ENCODE peak calls at places on chromosomes 2 and 18, in ten cellular contexts. One of them, this sample, is unnamed.

GRCh38 chr18:24274822-24275221 is 122.8 kb downstream of the OSBPL1A start:
- DNase-seq in NCI-H1930: no peak
- DNase-seq in C1 segment of cervical spinal cord: no peak
- DNase-seq in AG04449: no peak
- DNase-seq in Peyer's patch: no peak
- DNase-seq in fibroblast of lung: no peak
- DNase-seq in GM23248: no peak
- DNase-seq in naive thymus-derived CD4-positive, alpha-beta T cell: no peak
- DNase-seq in astrocyte of the spinal cord: no peak
- DNase-seq in lower leg skin: peak
- DNase-seq in this sample: no peak

GRCh38 chr2:187312734-187313282 is 135.2 kb downstream of the CALCRL start:
- DNase-seq in GM23248: no peak
- DNase-seq in lower leg skin: no peak
- DNase-seq in fibroblast of lung: no peak
- DNase-seq in AG04449: no peak
- DNase-seq in Peyer's patch: no peak
- DNase-seq in astrocyte of the spinal cord: no peak
- DNase-seq in naive thymus-derived CD4-positive, alpha-beta T cell: no peak
- DNase-seq in C1 segment of cervical spinal cord: no peak
- DNase-seq in NCI-H1930: no peak
- DNase-seq in this sample: no peak

GRCh38 chr2:62774555-62775366 is 69.2 kb downstream of the EHBP1 start:
- DNase-seq in fibroblast of lung: peak
- DNase-seq in C1 segment of cervical spinal cord: no peak
- DNase-seq in NCI-H1930: no peak
- DNase-seq in lower leg skin: no peak
- DNase-seq in AG04449: no peak
- DNase-seq in Peyer's patch: no peak
- DNase-seq in naive thymus-derived CD4-positive, alpha-beta T cell: peak
- DNase-seq in GM23248: peak
- DNase-seq in astrocyte of the spinal cord: peak
- DNase-seq in this sample: peak

GRCh38 chr2:196131949-196132925 is 39.1 kb downstream of the STK17B start:
- DNase-seq in AG04449: no peak
- DNase-seq in NCI-H1930: no peak
- DNase-seq in naive thymus-derived CD4-positive, alpha-beta T cell: peak
- DNase-seq in fibroblast of lung: peak
- DNase-seq in astrocyte of the spinal cord: peak
- DNase-seq in Peyer's patch: no peak
- DNase-seq in lower leg skin: no peak
- DNase-seq in GM23248: peak
- DNase-seq in C1 segment of cervical spinal cord: no peak
- DNase-seq in this sample: peak

GRCh38 chr18:51537487-51537886 is 340.0 kb upstream of the MEX3C start:
- DNase-seq in NCI-H1930: no peak
- DNase-seq in fibroblast of lung: no peak
- DNase-seq in C1 segment of cervical spinal cord: peak
- DNase-seq in lower leg skin: no peak
- DNase-seq in Peyer's patch: no peak
- DNase-seq in naive thymus-derived CD4-positive, alpha-beta T cell: no peak
- DNase-seq in GM23248: peak
- DNase-seq in astrocyte of the spinal cord: no peak
- DNase-seq in AG04449: no peak
- DNase-seq in this sample: no peak

GRCh38 chr2:129794517-129794916 is 184.9 kb upstream of the RAB6C start:
- DNase-seq in Peyer's patch: no peak
- DNase-seq in C1 segment of cervical spinal cord: no peak
- DNase-seq in astrocyte of the spinal cord: no peak
- DNase-seq in GM23248: no peak
- DNase-seq in naive thymus-derived CD4-positive, alpha-beta T cell: no peak
- DNase-seq in lower leg skin: no peak
- DNase-seq in fibroblast of lung: no peak
- DNase-seq in AG04449: no peak
- DNase-seq in NCI-H1930: no peak
- DNase-seq in this sample: no peak

GRCh38 chr2:226578373-226578772 is 221.2 kb downstream of the IRS1 start:
- DNase-seq in fibroblast of lung: no peak
- DNase-seq in NCI-H1930: no peak
- DNase-seq in AG04449: no peak
- DNase-seq in C1 segment of cervical spinal cord: no peak
- DNase-seq in naive thymus-derived CD4-positive, alpha-beta T cell: no peak
- DNase-seq in Peyer's patch: no peak
- DNase-seq in lower leg skin: no peak
- DNase-seq in astrocyte of the spinal cord: peak
- DNase-seq in GM23248: no peak
- DNase-seq in this sample: peak

GRCh38 chr2:68653538-68653982 is 10.2 kb downstream of the PROKR1 start:
- DNase-seq in fibroblast of lung: peak
- DNase-seq in C1 segment of cervical spinal cord: no peak
- DNase-seq in lower leg skin: no peak
- DNase-seq in GM23248: no peak
- DNase-seq in NCI-H1930: no peak
- DNase-seq in AG04449: no peak
- DNase-seq in astrocyte of the spinal cord: peak
- DNase-seq in Peyer's patch: no peak
- DNase-seq in naive thymus-derived CD4-positive, alpha-beta T cell: no peak
- DNase-seq in this sample: peak

GRCh38 chr18:23721711-23722479 is 32.6 kb downstream of the LAMA3 start:
- DNase-seq in lower leg skin: no peak
- DNase-seq in C1 segment of cervical spinal cord: no peak
- DNase-seq in naive thymus-derived CD4-positive, alpha-beta T cell: no peak
- DNase-seq in AG04449: no peak
- DNase-seq in NCI-H1930: no peak
- DNase-seq in Peyer's patch: no peak
- DNase-seq in fibroblast of lung: no peak
- DNase-seq in GM23248: peak
- DNase-seq in astrocyte of the spinal cord: peak
- DNase-seq in this sample: peak

GRCh38 chr2:84906108-84906899 is 848 bp downstream of the TMSB10 start:
- DNase-seq in AG04449: no peak
- DNase-seq in GM23248: peak
- DNase-seq in astrocyte of the spinal cord: no peak
- DNase-seq in lower leg skin: no peak
- DNase-seq in fibroblast of lung: no peak
- DNase-seq in Peyer's patch: peak
- DNase-seq in naive thymus-derived CD4-positive, alpha-beta T cell: no peak
- DNase-seq in C1 segment of cervical spinal cord: no peak
- DNase-seq in NCI-H1930: no peak
- DNase-seq in this sample: no peak

GRCh38 chr18:22186484-22186971 is 17.1 kb downstream of the GATA6 start:
- DNase-seq in astrocyte of the spinal cord: no peak
- DNase-seq in Peyer's patch: no peak
- DNase-seq in GM23248: peak
- DNase-seq in C1 segment of cervical spinal cord: no peak
- DNase-seq in AG04449: no peak
- DNase-seq in fibroblast of lung: no peak
- DNase-seq in lower leg skin: no peak
- DNase-seq in NCI-H1930: no peak
- DNase-seq in naive thymus-derived CD4-positive, alpha-beta T cell: no peak
- DNase-seq in this sample: no peak

GRCh38 chr2:20496069-20496468 is 49.2 kb downstream of the RHOB start:
- DNase-seq in lower leg skin: no peak
- DNase-seq in GM23248: peak
- DNase-seq in fibroblast of lung: peak
- DNase-seq in NCI-H1930: no peak
- DNase-seq in astrocyte of the spinal cord: peak
- DNase-seq in AG04449: peak
- DNase-seq in Peyer's patch: no peak
- DNase-seq in naive thymus-derived CD4-positive, alpha-beta T cell: no peak
- DNase-seq in C1 segment of cervical spinal cord: no peak
- DNase-seq in this sample: peak

GRCh38 chr18:3494245-3494526 is 44.2 kb downstream of the TGIF1 start:
- DNase-seq in AG04449: no peak
- DNase-seq in NCI-H1930: no peak
- DNase-seq in Peyer's patch: no peak
- DNase-seq in C1 segment of cervical spinal cord: no peak
- DNase-seq in naive thymus-derived CD4-positive, alpha-beta T cell: no peak
- DNase-seq in astrocyte of the spinal cord: no peak
- DNase-seq in GM23248: no peak
- DNase-seq in lower leg skin: no peak
- DNase-seq in fibroblast of lung: no peak
- DNase-seq in this sample: no peak

GRCh38 chr2:17961789-17962188 is 83.3 kb downstream of the KCNS3 start:
- DNase-seq in AG04449: no peak
- DNase-seq in astrocyte of the spinal cord: no peak
- DNase-seq in GM23248: no peak
- DNase-seq in NCI-H1930: no peak
- DNase-seq in fibroblast of lung: no peak
- DNase-seq in naive thymus-derived CD4-positive, alpha-beta T cell: no peak
- DNase-seq in Peyer's patch: no peak
- DNase-seq in C1 segment of cervical spinal cord: no peak
- DNase-seq in lower leg skin: no peak
- DNase-seq in this sample: no peak

GRCh38 chr2:16385341-16385740 is 280.3 kb downstream of the CYRIA start:
- DNase-seq in naive thymus-derived CD4-positive, alpha-beta T cell: no peak
- DNase-seq in lower leg skin: no peak
- DNase-seq in C1 segment of cervical spinal cord: no peak
- DNase-seq in astrocyte of the spinal cord: no peak
- DNase-seq in fibroblast of lung: no peak
- DNase-seq in AG04449: no peak
- DNase-seq in GM23248: no peak
- DNase-seq in NCI-H1930: no peak
- DNase-seq in Peyer's patch: no peak
- DNase-seq in this sample: no peak

GRCh38 chr2:230643576-230644291 is 68.9 kb upstream of the CAB39 start:
- DNase-seq in GM23248: no peak
- DNase-seq in astrocyte of the spinal cord: no peak
- DNase-seq in naive thymus-derived CD4-positive, alpha-beta T cell: peak
- DNase-seq in lower leg skin: peak
- DNase-seq in C1 segment of cervical spinal cord: no peak
- DNase-seq in NCI-H1930: no peak
- DNase-seq in Peyer's patch: no peak
- DNase-seq in fibroblast of lung: no peak
- DNase-seq in AG04449: no peak
- DNase-seq in this sample: no peak

GRCh38 chr18:49725809-49726514 is 87.4 kb downstream of the ACAA2 start:
- DNase-seq in AG04449: peak
- DNase-seq in Peyer's patch: no peak
- DNase-seq in NCI-H1930: no peak
- DNase-seq in fibroblast of lung: peak
- DNase-seq in C1 segment of cervical spinal cord: no peak
- DNase-seq in GM23248: peak
- DNase-seq in astrocyte of the spinal cord: peak
- DNase-seq in naive thymus-derived CD4-positive, alpha-beta T cell: no peak
- DNase-seq in lower leg skin: peak
- DNase-seq in this sample: peak

GRCh38 chr2:151672277-151672676 is 62.0 kb downstream of the NEB start:
- DNase-seq in Peyer's patch: no peak
- DNase-seq in fibroblast of lung: no peak
- DNase-seq in astrocyte of the spinal cord: no peak
- DNase-seq in lower leg skin: no peak
- DNase-seq in AG04449: no peak
- DNase-seq in naive thymus-derived CD4-positive, alpha-beta T cell: no peak
- DNase-seq in NCI-H1930: no peak
- DNase-seq in GM23248: no peak
- DNase-seq in C1 segment of cervical spinal cord: no peak
- DNase-seq in this sample: no peak

GRCh38 chr2:124652099-124652498 is 627.0 kb downstream of the CNTNAP5 start:
- DNase-seq in naive thymus-derived CD4-positive, alpha-beta T cell: no peak
- DNase-seq in NCI-H1930: no peak
- DNase-seq in Peyer's patch: no peak
- DNase-seq in GM23248: no peak
- DNase-seq in lower leg skin: no peak
- DNase-seq in astrocyte of the spinal cord: no peak
- DNase-seq in C1 segment of cervical spinal cord: no peak
- DNase-seq in fibroblast of lung: no peak
- DNase-seq in AG04449: no peak
- DNase-seq in this sample: no peak

GRCh38 chr2:23904692-23905091 is 22.2 kb downstream of the ATAD2B start:
- DNase-seq in C1 segment of cervical spinal cord: no peak
- DNase-seq in astrocyte of the spinal cord: peak
- DNase-seq in Peyer's patch: no peak
- DNase-seq in lower leg skin: no peak
- DNase-seq in AG04449: no peak
- DNase-seq in naive thymus-derived CD4-positive, alpha-beta T cell: no peak
- DNase-seq in GM23248: peak
- DNase-seq in NCI-H1930: no peak
- DNase-seq in fibroblast of lung: peak
- DNase-seq in this sample: peak

GRCh38 chr2:152115952-152116351 is 17.1 kb upstream of the CACNB4 start:
- DNase-seq in lower leg skin: no peak
- DNase-seq in Peyer's patch: no peak
- DNase-seq in NCI-H1930: no peak
- DNase-seq in GM23248: no peak
- DNase-seq in astrocyte of the spinal cord: no peak
- DNase-seq in naive thymus-derived CD4-positive, alpha-beta T cell: no peak
- DNase-seq in fibroblast of lung: no peak
- DNase-seq in C1 segment of cervical spinal cord: no peak
- DNase-seq in AG04449: no peak
- DNase-seq in this sample: no peak

GRCh38 chr2:233462202-233462785 is 104.3 kb downstream of the USP40 start:
- DNase-seq in NCI-H1930: no peak
- DNase-seq in GM23248: no peak
- DNase-seq in C1 segment of cervical spinal cord: no peak
- DNase-seq in lower leg skin: no peak
- DNase-seq in AG04449: no peak
- DNase-seq in astrocyte of the spinal cord: no peak
- DNase-seq in Peyer's patch: peak
- DNase-seq in fibroblast of lung: no peak
- DNase-seq in naive thymus-derived CD4-positive, alpha-beta T cell: no peak
- DNase-seq in this sample: no peak

GRCh38 chr2:138641277-138641676 is 138.9 kb downstream of the NXPH2 start:
- DNase-seq in AG04449: no peak
- DNase-seq in NCI-H1930: no peak
- DNase-seq in lower leg skin: no peak
- DNase-seq in Peyer's patch: no peak
- DNase-seq in astrocyte of the spinal cord: no peak
- DNase-seq in naive thymus-derived CD4-positive, alpha-beta T cell: no peak
- DNase-seq in GM23248: no peak
- DNase-seq in C1 segment of cervical spinal cord: no peak
- DNase-seq in fibroblast of lung: no peak
- DNase-seq in this sample: no peak

GRCh38 chr18:23114171-23114881 is 21.0 kb upstream of the CABLES1 start:
- DNase-seq in lower leg skin: no peak
- DNase-seq in NCI-H1930: no peak
- DNase-seq in fibroblast of lung: peak
- DNase-seq in C1 segment of cervical spinal cord: no peak
- DNase-seq in astrocyte of the spinal cord: peak
- DNase-seq in GM23248: peak
- DNase-seq in naive thymus-derived CD4-positive, alpha-beta T cell: peak
- DNase-seq in AG04449: no peak
- DNase-seq in Peyer's patch: no peak
- DNase-seq in this sample: peak

GRCh38 chr2:85353876-85354285 is 447 bp downstream of the RETSAT start:
- DNase-seq in C1 segment of cervical spinal cord: peak
- DNase-seq in GM23248: peak
- DNase-seq in AG04449: no peak
- DNase-seq in lower leg skin: peak
- DNase-seq in naive thymus-derived CD4-positive, alpha-beta T cell: peak
- DNase-seq in NCI-H1930: no peak
- DNase-seq in fibroblast of lung: peak
- DNase-seq in astrocyte of the spinal cord: peak
- DNase-seq in Peyer's patch: peak
- DNase-seq in this sample: peak

GRCh38 chr2:63853527-63854310 is 12.0 kb downstream of the UGP2 start:
- DNase-seq in fibroblast of lung: peak
- DNase-seq in Peyer's patch: no peak
- DNase-seq in C1 segment of cervical spinal cord: no peak
- DNase-seq in astrocyte of the spinal cord: no peak
- DNase-seq in GM23248: no peak
- DNase-seq in naive thymus-derived CD4-positive, alpha-beta T cell: no peak
- DNase-seq in lower leg skin: no peak
- DNase-seq in NCI-H1930: no peak
- DNase-seq in AG04449: no peak
- DNase-seq in this sample: no peak

This sample was measured in LHCN-M2.